ENCODE peak calls at places on chromosomes 13 and 19, in five cellular contexts. R is dorsolateral prefrontal cortex, C is NB4, E is GM12865, A is GM23338. X is an unnamed sample.

GRCh38 chr19:12670159-12670928 is 3.7 kb downstream of the WDR83 start:
- DNase-seq in R (no peak), C (no peak), E (no peak), A (no peak), X (no peak)

GRCh38 chr19:30665449-30665848 is 293.3 kb downstream of the ZNF536 start:
- DNase-seq in R (no peak), C (no peak), E (no peak), A (no peak), X (no peak)

GRCh38 chr19:34362679-34363069 is 2.3 kb upstream of the GPI start:
- DNase-seq in R (no peak), C (no peak), E (no peak), A (no peak), X (no peak)

GRCh38 chr19:30473334-30473867 is 101.2 kb downstream of the ZNF536 start:
- DNase-seq in R (no peak), C (no peak), E (no peak), A (no peak), X (no peak)

GRCh38 chr19:310141-310651 is 19.0 kb upstream of the PLPP2 start:
- DNase-seq in R (peak), C (no peak), E (no peak), A (peak), X (no peak)

GRCh38 chr19:2307518-2308012 is 389 bp downstream of the LINGO3 start:
- DNase-seq in R (no peak), C (no peak), E (no peak), A (peak), X (no peak)

GRCh38 chr13:29524176-29524575 is 71.3 kb downstream of the SLC7A1 start:
- DNase-seq in R (no peak), C (no peak), E (no peak), A (no peak), X (no peak)

GRCh38 chr13:31048521-31048920 is 113.2 kb downstream of the HSPH1 start:
- DNase-seq in R (no peak), C (no peak), E (no peak), A (peak), X (no peak)

GRCh38 chr13:112680741-112681360 is 9.0 kb upstream of the ATP11A start:
- DNase-seq in R (no peak), C (no peak), E (no peak), A (no peak), X (no peak)

GRCh38 chr13:100789968-100790367 is 115.4 kb upstream of the TMTC4 start:
- DNase-seq in R (no peak), C (no peak), E (peak), A (no peak), X (no peak)

GRCh38 chr13:41494202-41494601 is 36.9 kb downstream of the RGCC start:
- DNase-seq in R (no peak), C (no peak), E (no peak), A (no peak), X (no peak)

GRCh38 chr13:101026328-101026727 is 351.7 kb upstream of the TMTC4 start:
- DNase-seq in R (no peak), C (no peak), E (no peak), A (no peak), X (no peak)

GRCh38 chr19:844300-844971 is 3.6 kb downstream of the PRTN3 start:
- DNase-seq in R (no peak), C (no peak), E (no peak), A (no peak), X (no peak)

GRCh38 chr13:26727633-26728032 is 33.0 kb downstream of the GPR12 start:
- DNase-seq in R (no peak), C (no peak), E (no peak), A (no peak), X (no peak)

GRCh38 chr13:41811588-41812021 is 149.3 kb downstream of the VWA8 start:
- DNase-seq in R (no peak), C (no peak), E (peak), A (no peak), X (no peak)

GRCh38 chr19:32018014-32018413 is 327.4 kb upstream of the ZNF507 start:
- DNase-seq in R (no peak), C (peak), E (no peak), A (no peak), X (no peak)

GRCh38 chr19:16342002-16342715 is 17.5 kb downstream of the KLF2 start:
- DNase-seq in R (no peak), C (peak), E (peak), A (no peak), X (no peak)

GRCh38 chr19:44313231-44313630 is 8.4 kb upstream of the ZNF235 start:
- DNase-seq in R (no peak), C (no peak), E (no peak), A (no peak), X (no peak)

GRCh38 chr19:45998834-45999233 is 3.6 kb downstream of the CCDC61 start:
- DNase-seq in R (no peak), C (no peak), E (no peak), A (no peak), X (no peak)

GRCh38 chr19:42154471-42155323 is 22.5 kb upstream of the POU2F2 start:
- DNase-seq in R (no peak), C (no peak), E (peak), A (no peak), X (no peak)

GRCh38 chr13:44698076-44698475 is 121.9 kb upstream of the TSC22D1 start:
- DNase-seq in R (peak), C (no peak), E (no peak), A (no peak), X (no peak)

GRCh38 chr13:29438772-29439171 is 156.7 kb downstream of the SLC7A1 start:
- DNase-seq in R (no peak), C (no peak), E (no peak), A (no peak), X (no peak)

GRCh38 chr13:95195146-95195545 is 106.1 kb downstream of the ABCC4 start:
- DNase-seq in R (no peak), C (no peak), E (no peak), A (no peak), X (no peak)

GRCh38 chr19:1453525-1454371 is 3.8 kb downstream of the APC2 start:
- DNase-seq in R (peak), C (no peak), E (no peak), A (peak), X (no peak)

GRCh38 chr13:73465629-73465974 is 406.8 kb downstream of the KLF5 start:
- DNase-seq in R (no peak), C (no peak), E (no peak), A (no peak), X (no peak)

GRCh38 chr13:97142452-97142851 is 79.7 kb upstream of the MBNL2 start:
- DNase-seq in R (no peak), C (no peak), E (no peak), A (peak), X (no peak)

GRCh38 chr13:62924395-62924794 is 1508.7 kb upstream of the PCDH20 start:
- DNase-seq in R (no peak), C (no peak), E (no peak), A (no peak), X (no peak)

GRCh38 chr19:48415869-48416268 is 22.4 kb downstream of the GRIN2D start:
- DNase-seq in R (no peak), C (peak), E (no peak), A (no peak), X (no peak)

GRCh38 chr13:27599845-27600553 is 20.3 kb downstream of the LNX2 start:
- DNase-seq in R (no peak), C (no peak), E (no peak), A (peak), X (no peak)

GRCh38 chr19:10289167-10289835 is 451 bp upstream of the ICAM5 start:
- DNase-seq in R (no peak), C (peak), E (peak), A (peak), X (peak)

GRCh38 chr13:36157475-36157874 is 26.3 kb upstream of the DCLK1 start:
- DNase-seq in R (no peak), C (no peak), E (no peak), A (no peak), X (no peak)

GRCh38 chr19:38670921-38671398 is 23.5 kb downstream of the ACTN4 start:
- DNase-seq in R (no peak), C (no peak), E (no peak), A (no peak), X (no peak)

GRCh38 chr19:873084-874019 is 13.9 kb downstream of the CFD start:
- DNase-seq in R (no peak), C (peak), E (peak), A (peak), X (no peak)

GRCh38 chr13:44903596-44903995 is 85.7 kb downstream of the NUFIP1 start:
- DNase-seq in R (no peak), C (no peak), E (no peak), A (no peak), X (no peak)

GRCh38 chr19:49921871-49922755 is 6.9 kb upstream of the ATF5 start:
- DNase-seq in R (no peak), C (peak), E (no peak), A (no peak), X (no peak)

GRCh38 chr19:36528194-36528920 is at the start of gene ZNF260:
- DNase-seq in R (peak), C (peak), E (peak), A (peak), X (peak)

GRCh38 chr19:44723952-44724319 is 24.6 kb upstream of the BCL3 start:
- DNase-seq in R (no peak), C (peak), E (peak), A (peak), X (peak)

GRCh38 chr13:35139591-35139990 is 197.5 kb downstream of the NBEA start:
- DNase-seq in R (no peak), C (no peak), E (no peak), A (no peak), X (no peak)

GRCh38 chr19:2680808-2681207 is 21.7 kb downstream of the GNG7 start:
- DNase-seq in R (no peak), C (no peak), E (peak), A (no peak), X (no peak)

GRCh38 chr13:88005188-88005587 is 334.0 kb downstream of the SLITRK5 start:
- DNase-seq in R (no peak), C (no peak), E (no peak), A (no peak), X (no peak)
- TF ChIP-seq CTCF in R (no peak), C (no peak), E (no peak), A (no peak), X (peak)

GRCh38 chr19:23474761-23475160 is 79.5 kb upstream of the ZNF91 start:
- DNase-seq in R (no peak), C (no peak), E (no peak), A (no peak), X (no peak)
- TF ChIP-seq CTCF in R (no peak), C (no peak), E (no peak), A (no peak), X (no peak)

GRCh38 chr19:57578487-57579205 is at the start of gene ZNF416:
- DNase-seq in R (peak), C (peak), E (peak), A (peak), X (peak)

GRCh38 chr19:57587529-57587928 is 3.6 kb downstream of the ZIK1 start:
- DNase-seq in R (no peak), C (no peak), E (no peak), A (no peak), X (no peak)

GRCh38 chr19:57583104-57583520 is 833 bp upstream of the ZIK1 start:
- DNase-seq in R (no peak), C (no peak), E (no peak), A (no peak), X (no peak)

GRCh38 chr19:57583521-57584416 is at the start of gene ZIK1:
- DNase-seq in R (peak), C (peak), E (peak), A (peak), X (peak)
- TF ChIP-seq CTCF in R (peak), C (no peak), E (no peak), A (no peak), X (peak)

GRCh38 chr19:18401580-18402112 is 4.2 kb upstream of the LRRC25 start:
- DNase-seq in R (no peak), C (peak), E (peak), A (peak), X (no peak)
- TF ChIP-seq CTCF in R (peak), C (peak), E (peak), A (peak), X (peak)

DNA sequence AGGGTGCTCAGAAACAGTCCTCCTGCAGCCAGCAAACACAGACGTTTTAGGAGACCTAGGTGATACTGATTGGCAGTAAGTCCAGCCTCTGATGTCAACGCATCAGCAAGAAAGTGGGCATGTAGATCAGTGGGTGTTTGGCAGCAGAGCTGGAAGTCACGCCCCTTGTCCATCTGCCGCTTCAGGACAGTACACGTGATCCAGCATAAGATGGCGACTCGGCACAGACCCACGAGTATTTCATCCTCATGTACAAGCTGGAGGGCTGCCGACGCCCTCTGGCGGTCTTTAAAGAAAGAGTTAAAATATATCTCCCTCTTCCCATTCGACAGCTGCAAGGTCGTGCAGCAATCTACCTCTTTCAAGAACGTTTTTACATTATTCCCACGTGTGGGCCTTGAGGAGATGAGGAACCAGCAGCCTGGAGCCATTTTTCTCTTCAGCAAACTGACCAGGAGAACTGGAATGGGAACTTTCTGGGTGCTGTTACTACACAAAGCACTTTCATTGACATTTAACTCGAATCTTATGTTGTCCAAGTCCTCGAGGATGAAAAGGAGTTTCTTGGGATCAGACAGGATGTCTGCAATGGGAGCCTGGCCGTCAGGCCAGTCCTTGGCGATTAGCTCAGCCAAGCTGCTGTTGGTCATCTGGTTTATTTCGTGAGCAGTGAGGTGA is 22.3 kb downstream of the NLRP11 start:
- DNase-seq in R (no peak), C (peak), E (peak), A (peak), X (no peak)
- TF ChIP-seq CTCF in R (no peak), C (peak), E (peak), A (peak), X (peak)

DNA sequence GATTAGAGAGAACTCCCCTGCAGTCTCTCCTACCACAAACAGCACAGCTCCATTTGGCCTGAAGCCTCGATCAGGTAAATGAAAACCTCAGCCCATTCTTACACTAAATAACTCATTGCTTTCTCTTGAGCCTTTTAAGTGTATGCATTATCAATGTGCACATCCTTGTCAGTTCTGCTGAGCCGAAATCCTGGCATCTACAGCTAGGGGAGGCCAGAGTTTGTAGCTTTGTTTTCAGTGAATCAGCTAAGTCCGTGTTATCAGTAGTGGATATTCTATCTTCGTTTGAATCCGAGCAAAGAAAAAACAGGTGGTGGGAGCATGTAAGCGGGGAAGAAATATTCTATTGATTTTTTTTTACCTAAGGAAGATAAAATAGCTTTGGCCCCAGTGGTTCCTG is 84.4 kb downstream of the ESD start:
- DNase-seq in R (no peak), C (no peak), E (no peak), A (peak), X (no peak)
- TF ChIP-seq CTCF in R (no peak), C (no peak), E (no peak), A (peak), X (no peak)

GRCh38 chr13:75687145-75687763 is 51.1 kb downstream of the LMO7 start:
- DNase-seq in R (no peak), C (peak), E (no peak), A (peak), X (no peak)
- TF ChIP-seq CTCF in R (peak), C (peak), E (peak), A (peak), X (peak)

GRCh38 chr13:21176982-21177284 is 475 bp downstream of the MRPL57 start:
- DNase-seq in R (peak), C (no peak), E (no peak), A (no peak), X (no peak)
- TF ChIP-seq CTCF in R (no peak), C (no peak), E (no peak), A (no peak), X (no peak)

DNA sequence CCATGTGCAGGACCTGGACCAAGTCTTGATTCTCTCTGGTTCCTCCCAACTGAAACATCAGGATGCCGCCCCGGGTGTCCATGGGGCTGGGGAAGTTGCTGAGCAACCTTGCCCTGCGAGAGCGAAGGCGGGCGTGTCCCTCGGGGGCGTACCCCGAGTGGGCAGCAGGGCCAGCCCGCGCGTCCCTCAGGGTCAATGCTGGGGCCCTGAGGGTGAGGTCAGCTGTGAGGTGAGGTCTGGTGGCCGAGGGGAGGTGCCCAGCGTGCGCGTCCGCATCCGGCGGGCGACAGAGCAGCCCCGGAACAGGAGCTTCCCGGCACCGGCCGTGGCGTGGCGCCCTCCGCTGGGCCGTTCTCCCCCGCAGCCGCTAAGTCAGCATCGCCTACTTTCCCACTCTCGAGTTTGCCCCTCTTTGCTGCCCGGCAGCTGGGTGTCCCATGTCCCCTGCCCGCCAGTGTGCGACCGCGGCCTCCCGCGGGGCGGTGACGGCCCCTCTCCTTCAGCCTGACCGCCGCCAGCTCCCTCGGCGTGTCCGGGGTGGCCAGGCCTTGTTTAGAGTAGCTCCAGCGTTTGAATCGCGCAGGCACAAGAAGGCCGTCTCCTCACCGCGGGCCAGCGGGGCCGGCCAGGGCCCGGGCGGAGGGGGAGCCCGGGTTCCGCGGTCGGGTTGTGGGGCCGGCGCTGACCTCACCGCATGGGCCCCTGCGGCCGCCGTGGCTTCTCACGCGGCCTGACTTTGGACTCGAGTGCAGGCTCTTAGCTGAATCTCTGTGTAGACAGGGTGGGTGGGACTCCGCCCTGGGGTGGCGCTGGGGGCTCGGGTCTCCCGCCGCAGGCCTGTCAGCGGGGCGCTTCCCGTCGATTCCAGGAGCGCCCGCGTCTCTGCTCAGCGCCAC is 33.0 kb downstream of the GJA3 start:
- DNase-seq in R (no peak), C (peak), E (peak), A (peak), X (no peak)
- TF ChIP-seq CTCF in R (peak), C (peak), E (peak), A (peak), X (peak)

GRCh38 chr13:110714798-110715394 is 1.4 kb downstream of the ING1 start:
- DNase-seq in R (peak), C (peak), E (no peak), A (peak), X (no peak)
- TF ChIP-seq CTCF in R (no peak), C (no peak), E (no peak), A (no peak), X (no peak)